ENCODE peak calls at places on chromosomes 1 and 21, in five cellular contexts. One of them, this sample, is unnamed.

GRCh38 chr1:116847688-116848531 is 61.8 kb upstream of the PTGFRN start:
- DNase-seq in suprapubic skin: no peak
- DNase-seq in RWPE1: no peak
- DNase-seq in MM.1S: no peak
- DNase-seq in fibroblast of lung: peak
- DNase-seq in this sample: no peak

GRCh38 chr1:19591482-19592093 is 52.5 kb upstream of the NBL1 start:
- DNase-seq in MM.1S: no peak
- DNase-seq in suprapubic skin: no peak
- DNase-seq in RWPE1: no peak
- DNase-seq in fibroblast of lung: no peak
- DNase-seq in this sample: no peak

GRCh38 chr1:13769212-13769611 is 69.2 kb downstream of the PRDM2 start:
- DNase-seq in MM.1S: no peak
- DNase-seq in RWPE1: no peak
- DNase-seq in fibroblast of lung: no peak
- DNase-seq in suprapubic skin: no peak
- DNase-seq in this sample: no peak

GRCh38 chr1:212267017-212267416 is 18.2 kb upstream of the PPP2R5A start:
- DNase-seq in RWPE1: no peak
- DNase-seq in MM.1S: no peak
- DNase-seq in suprapubic skin: no peak
- DNase-seq in fibroblast of lung: no peak
- DNase-seq in this sample: no peak

GRCh38 chr1:183702087-183702812 is 49.1 kb upstream of the APOBEC4 start:
- DNase-seq in MM.1S: no peak
- DNase-seq in fibroblast of lung: no peak
- DNase-seq in RWPE1: peak
- DNase-seq in suprapubic skin: no peak
- DNase-seq in this sample: no peak

GRCh38 chr1:44604167-44604955 is 69.9 kb downstream of the TMEM53 start:
- DNase-seq in RWPE1: no peak
- DNase-seq in suprapubic skin: no peak
- DNase-seq in fibroblast of lung: no peak
- DNase-seq in MM.1S: no peak
- DNase-seq in this sample: no peak

GRCh38 chr21:46554431-46555224 is 50.3 kb downstream of the S100B start:
- DNase-seq in MM.1S: no peak
- DNase-seq in fibroblast of lung: no peak
- DNase-seq in RWPE1: no peak
- DNase-seq in suprapubic skin: peak
- DNase-seq in this sample: no peak

GRCh38 chr1:65119951-65120350 is 28.1 kb upstream of the AK4 start:
- DNase-seq in suprapubic skin: no peak
- DNase-seq in fibroblast of lung: no peak
- DNase-seq in RWPE1: no peak
- DNase-seq in MM.1S: no peak
- DNase-seq in this sample: no peak

GRCh38 chr1:152580433-152580832 is at the start of gene LCE3D:
- DNase-seq in fibroblast of lung: no peak
- DNase-seq in RWPE1: no peak
- DNase-seq in suprapubic skin: no peak
- DNase-seq in MM.1S: no peak
- DNase-seq in this sample: no peak

GRCh38 chr1:238823416-238823815 is 563.0 kb upstream of the CHRM3 start:
- DNase-seq in RWPE1: no peak
- DNase-seq in suprapubic skin: no peak
- DNase-seq in MM.1S: peak
- DNase-seq in fibroblast of lung: no peak
- DNase-seq in this sample: no peak

GRCh38 chr1:44684525-44684924 is 10.0 kb downstream of the ARMH1 start:
- DNase-seq in MM.1S: no peak
- DNase-seq in suprapubic skin: no peak
- DNase-seq in RWPE1: no peak
- DNase-seq in fibroblast of lung: no peak
- DNase-seq in this sample: no peak

GRCh38 chr1:224737353-224737727 is 121.2 kb downstream of the CNIH3 start:
- DNase-seq in suprapubic skin: no peak
- DNase-seq in MM.1S: no peak
- DNase-seq in fibroblast of lung: no peak
- DNase-seq in RWPE1: no peak
- DNase-seq in this sample: no peak

GRCh38 chr1:28926629-28927441 is 12.5 kb downstream of the EPB41 start:
- DNase-seq in MM.1S: peak
- DNase-seq in suprapubic skin: no peak
- DNase-seq in RWPE1: no peak
- DNase-seq in fibroblast of lung: no peak
- DNase-seq in this sample: no peak

GRCh38 chr1:153697191-153697872 is 18.8 kb downstream of the NPR1 start:
- DNase-seq in RWPE1: peak
- DNase-seq in fibroblast of lung: peak
- DNase-seq in suprapubic skin: no peak
- DNase-seq in MM.1S: no peak
- DNase-seq in this sample: no peak

GRCh38 chr1:14919755-14920154 is 233.8 kb upstream of the TMEM51 start:
- DNase-seq in fibroblast of lung: no peak
- DNase-seq in MM.1S: no peak
- DNase-seq in RWPE1: no peak
- DNase-seq in suprapubic skin: no peak
- DNase-seq in this sample: no peak

GRCh38 chr1:44135896-44136295 is 5.5 kb downstream of the KLF18 start:
- DNase-seq in fibroblast of lung: no peak
- DNase-seq in MM.1S: no peak
- DNase-seq in RWPE1: no peak
- DNase-seq in suprapubic skin: no peak
- DNase-seq in this sample: no peak

GRCh38 chr1:233433436-233434213 is 106.1 kb downstream of the MAP3K21 start:
- DNase-seq in fibroblast of lung: no peak
- DNase-seq in suprapubic skin: no peak
- DNase-seq in MM.1S: no peak
- DNase-seq in RWPE1: no peak
- DNase-seq in this sample: no peak

GRCh38 chr21:35697321-35697808 is 363.0 kb downstream of the SETD4 start:
- DNase-seq in suprapubic skin: no peak
- DNase-seq in fibroblast of lung: peak
- DNase-seq in RWPE1: no peak
- DNase-seq in MM.1S: peak
- DNase-seq in this sample: no peak

GRCh38 chr21:36704958-36705678 is 6.2 kb downstream of the SIM2 start:
- DNase-seq in fibroblast of lung: no peak
- DNase-seq in RWPE1: no peak
- DNase-seq in suprapubic skin: no peak
- DNase-seq in MM.1S: no peak
- DNase-seq in this sample: no peak

GRCh38 chr1:177033628-177034027 is 130.9 kb downstream of the ASTN1 start:
- DNase-seq in MM.1S: no peak
- DNase-seq in RWPE1: no peak
- DNase-seq in fibroblast of lung: no peak
- DNase-seq in suprapubic skin: no peak
- DNase-seq in this sample: no peak
- H3K27ac ChIP-seq in MM.1S: no peak
- H3K27ac ChIP-seq in RWPE1: no peak
- H3K27ac ChIP-seq in fibroblast of lung: no peak
- H3K27ac ChIP-seq in suprapubic skin: no peak
- H3K27ac ChIP-seq in this sample: no peak

DNA sequence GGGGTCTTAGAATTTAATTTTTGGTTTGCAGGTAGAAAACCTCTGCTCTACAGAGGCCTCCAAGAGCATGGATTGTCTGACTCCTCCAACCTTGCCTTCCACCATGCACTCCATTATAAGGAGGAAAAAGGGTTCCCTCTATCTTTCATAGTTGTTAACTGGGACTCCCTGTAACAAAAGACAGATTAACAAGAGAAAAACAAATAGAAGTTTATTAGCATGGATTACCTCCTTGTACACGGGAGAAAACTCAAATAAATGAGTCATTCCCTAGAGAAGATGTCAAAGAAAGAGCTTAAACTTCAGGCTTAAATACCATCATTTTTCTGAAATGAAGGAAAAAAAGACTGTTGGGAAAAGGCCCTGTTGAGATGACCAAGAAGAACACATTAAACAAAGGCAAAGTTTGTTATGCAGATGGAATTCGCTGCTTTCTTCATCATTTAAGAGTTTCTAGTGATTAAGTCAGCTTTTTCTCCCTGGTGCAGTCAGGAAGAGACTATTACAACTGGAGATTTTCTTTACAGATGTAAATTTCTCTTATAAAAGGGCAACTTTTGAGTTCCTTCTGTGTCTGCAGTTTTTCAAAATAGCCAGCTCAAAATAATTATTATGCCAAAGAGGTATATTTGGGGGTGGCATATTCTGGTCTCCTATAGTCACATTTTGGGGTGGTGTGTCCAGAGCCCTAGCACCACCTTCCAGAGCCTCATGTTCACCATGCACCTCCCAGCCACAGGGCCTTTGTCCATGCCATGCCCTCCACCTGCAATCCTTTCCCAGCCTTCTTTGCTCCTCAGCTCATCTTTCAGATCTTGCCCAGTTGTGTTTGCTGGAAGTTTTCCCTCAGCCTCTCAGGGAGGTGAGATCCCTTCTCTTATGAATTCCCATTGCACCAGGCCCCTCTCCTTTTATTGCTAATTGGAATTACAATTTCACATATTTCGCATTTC is 63.1 kb upstream of the KLHDC7A start:
- DNase-seq in MM.1S: no peak
- DNase-seq in fibroblast of lung: no peak
- DNase-seq in suprapubic skin: no peak
- DNase-seq in RWPE1: no peak
- DNase-seq in this sample: no peak
- H3K27ac ChIP-seq in MM.1S: no peak
- H3K27ac ChIP-seq in fibroblast of lung: no peak
- H3K27ac ChIP-seq in suprapubic skin: no peak
- H3K27ac ChIP-seq in RWPE1: no peak
- H3K27ac ChIP-seq in this sample: no peak

GRCh38 chr1:59445040-59445439 is 148.1 kb downstream of the FGGY start:
- DNase-seq in RWPE1: peak
- DNase-seq in suprapubic skin: no peak
- DNase-seq in MM.1S: no peak
- DNase-seq in fibroblast of lung: peak
- DNase-seq in this sample: peak
- H3K27ac ChIP-seq in RWPE1: peak
- H3K27ac ChIP-seq in suprapubic skin: peak
- H3K27ac ChIP-seq in MM.1S: no peak
- H3K27ac ChIP-seq in fibroblast of lung: no peak
- H3K27ac ChIP-seq in this sample: peak

GRCh38 chr21:41766051-41766882 is 585 bp downstream of the RIPK4 start:
- DNase-seq in suprapubic skin: no peak
- DNase-seq in fibroblast of lung: no peak
- DNase-seq in MM.1S: no peak
- DNase-seq in RWPE1: no peak
- DNase-seq in this sample: no peak

GRCh38 chr21:41765393-41765950 is 1.4 kb downstream of the RIPK4 start:
- DNase-seq in fibroblast of lung: no peak
- DNase-seq in MM.1S: no peak
- DNase-seq in RWPE1: no peak
- DNase-seq in suprapubic skin: no peak
- DNase-seq in this sample: no peak

GRCh38 chr21:41768371-41769042 is 1.7 kb upstream of the RIPK4 start:
- DNase-seq in MM.1S: no peak
- DNase-seq in suprapubic skin: no peak
- DNase-seq in RWPE1: peak
- DNase-seq in fibroblast of lung: peak
- DNase-seq in this sample: peak

GRCh38 chr21:41767606-41768370 is 936 bp upstream of the RIPK4 start:
- DNase-seq in RWPE1: no peak
- DNase-seq in fibroblast of lung: no peak
- DNase-seq in suprapubic skin: no peak
- DNase-seq in MM.1S: no peak
- DNase-seq in this sample: no peak

DNA sequence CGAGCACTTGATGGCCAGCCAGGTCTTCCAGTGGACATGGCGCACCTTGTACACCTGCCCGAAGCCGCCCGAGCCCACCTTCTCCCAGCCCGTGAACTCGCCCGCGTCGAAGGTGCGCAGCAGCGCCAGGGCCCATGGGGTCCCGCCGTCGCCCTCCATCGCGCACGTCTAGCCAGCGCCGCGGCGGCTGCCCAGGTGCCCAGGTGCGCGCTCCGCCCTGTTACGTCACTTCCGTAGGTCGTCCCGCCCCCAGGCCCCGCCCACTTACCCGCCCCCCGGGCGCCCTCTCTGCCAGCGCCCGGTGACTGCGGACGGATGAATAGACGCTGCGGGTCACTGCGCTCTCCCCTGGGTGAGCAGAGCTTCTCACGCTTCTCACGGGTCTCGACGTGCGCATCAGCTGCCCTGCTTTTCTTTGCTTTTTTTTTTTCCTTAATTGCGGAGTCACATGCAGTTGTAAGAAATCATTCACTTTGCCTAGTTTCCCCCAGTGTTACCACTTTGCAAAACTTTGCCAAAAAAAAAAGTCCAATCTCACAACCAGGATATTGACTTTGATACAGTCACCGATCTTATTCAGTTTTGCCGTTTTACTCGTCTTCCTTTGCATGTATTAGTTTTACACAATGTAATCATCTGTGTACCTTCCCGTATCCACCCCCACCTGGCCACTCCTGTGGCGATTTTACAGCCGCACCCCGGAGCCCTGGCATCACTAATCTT is at the start of gene RIPK4:
- DNase-seq in MM.1S: no peak
- DNase-seq in RWPE1: peak
- DNase-seq in suprapubic skin: no peak
- DNase-seq in fibroblast of lung: no peak
- DNase-seq in this sample: peak
- H3K27ac ChIP-seq in MM.1S: no peak
- H3K27ac ChIP-seq in RWPE1: peak
- H3K27ac ChIP-seq in suprapubic skin: peak
- H3K27ac ChIP-seq in fibroblast of lung: no peak
- H3K27ac ChIP-seq in this sample: peak

GRCh38 chr1:39165049-39165448 is 39.4 kb upstream of the MACF1 start:
- DNase-seq in MM.1S: no peak
- DNase-seq in suprapubic skin: no peak
- DNase-seq in RWPE1: no peak
- DNase-seq in fibroblast of lung: no peak
- DNase-seq in this sample: no peak
- H3K27ac ChIP-seq in MM.1S: no peak
- H3K27ac ChIP-seq in suprapubic skin: no peak
- H3K27ac ChIP-seq in RWPE1: no peak
- H3K27ac ChIP-seq in fibroblast of lung: no peak
- H3K27ac ChIP-seq in this sample: peak

GRCh38 chr1:229117664-229118300 is 153.1 kb upstream of the RAB4A start:
- DNase-seq in RWPE1: peak
- DNase-seq in MM.1S: no peak
- DNase-seq in fibroblast of lung: peak
- DNase-seq in suprapubic skin: no peak
- DNase-seq in this sample: no peak

GRCh38 chr1:229119876-229120275 is 151.0 kb upstream of the RAB4A start:
- DNase-seq in RWPE1: no peak
- DNase-seq in suprapubic skin: no peak
- DNase-seq in fibroblast of lung: peak
- DNase-seq in MM.1S: no peak
- DNase-seq in this sample: no peak

GRCh38 chr1:229116114-229116513 is 154.8 kb upstream of the RAB4A start:
- DNase-seq in fibroblast of lung: peak
- DNase-seq in RWPE1: no peak
- DNase-seq in MM.1S: no peak
- DNase-seq in suprapubic skin: no peak
- DNase-seq in this sample: no peak

GRCh38 chr1:229119161-229119560 is 151.8 kb upstream of the RAB4A start:
- DNase-seq in MM.1S: no peak
- DNase-seq in RWPE1: peak
- DNase-seq in fibroblast of lung: no peak
- DNase-seq in suprapubic skin: no peak
- DNase-seq in this sample: no peak

GRCh38 chr1:229118662-229119061 is 152.2 kb upstream of the RAB4A start:
- DNase-seq in MM.1S: no peak
- DNase-seq in RWPE1: no peak
- DNase-seq in fibroblast of lung: no peak
- DNase-seq in suprapubic skin: no peak
- DNase-seq in this sample: no peak
- H3K27ac ChIP-seq in MM.1S: no peak
- H3K27ac ChIP-seq in RWPE1: peak
- H3K27ac ChIP-seq in fibroblast of lung: no peak
- H3K27ac ChIP-seq in suprapubic skin: no peak
- H3K27ac ChIP-seq in this sample: no peak